ENCODE peak calls at places on chromosomes 12 and 14, in seven cellular contexts. Y, G, R, S, N, P and J are unnamed samples.

GRCh38 chr14:74480051-74480450 is 13.1 kb downstream of the NPC2 start:
- DNase-seq in S (no peak), R (no peak), Y (no peak), P (no peak), G (no peak), N (peak), J (no peak)

GRCh38 chr12:113907446-113908180 is 58.5 kb downstream of the RBM19 start:
- DNase-seq in S (no peak), N (no peak), Y (no peak), R (no peak), G (no peak), P (no peak), J (no peak)

GRCh38 chr12:9361879-9362326 is 153.7 kb upstream of the PZP start:
- DNase-seq in R (no peak), S (no peak), Y (no peak), P (no peak), G (peak), N (no peak), J (peak)

GRCh38 chr12:98955284-98955683 is 310.2 kb downstream of the APAF1 start:
- DNase-seq in R (peak), Y (peak), N (peak), P (no peak), G (peak), S (peak), J (peak)

GRCh38 chr14:31489680-31490079 is 1.8 kb upstream of the GPR33 start:
- DNase-seq in G (no peak), Y (no peak), S (no peak), R (no peak), P (no peak), N (no peak), J (peak)

GRCh38 chr12:113825705-113826104 is 140.4 kb downstream of the RBM19 start:
- DNase-seq in R (no peak), N (no peak), P (no peak), Y (no peak), S (no peak), G (no peak), J (no peak)

GRCh38 chr12:89521348-89522238 is 3.0 kb downstream of the GALNT4 start:
- DNase-seq in G (no peak), R (no peak), Y (no peak), P (no peak), N (peak), S (no peak), J (no peak)

GRCh38 chr12:14999421-15000047 is 26.7 kb downstream of the PDE6H start:
- DNase-seq in S (peak), P (peak), Y (no peak), N (no peak), G (no peak), R (peak), J (no peak)

GRCh38 chr14:69013943-69014782 is 35.1 kb upstream of the ACTN1 start:
- DNase-seq in G (no peak), P (peak), R (peak), S (peak), N (peak), Y (peak), J (no peak)

GRCh38 chr12:10179871-10180270 is 1.0 kb downstream of the TMEM52B start:
- DNase-seq in N (peak), Y (no peak), G (no peak), S (no peak), R (no peak), P (no peak), J (no peak)

GRCh38 chr12:99804715-99805114 is 157.2 kb downstream of the GARIN6 start:
- DNase-seq in P (no peak), Y (no peak), R (peak), G (no peak), S (no peak), N (no peak), J (no peak)

GRCh38 chr12:3005736-3006135 is 46.5 kb downstream of the TEAD4 start:
- DNase-seq in N (peak), R (no peak), S (no peak), G (no peak), Y (no peak), P (no peak), J (no peak)

GRCh38 chr12:39405580-39405979 is 37.3 kb downstream of the KIF21A start:
- DNase-seq in G (no peak), Y (no peak), P (no peak), S (no peak), R (no peak), N (no peak), J (no peak)

GRCh38 chr14:54374117-54374884 is 22.5 kb upstream of the CDKN3 start:
- DNase-seq in R (peak), G (no peak), N (peak), S (peak), Y (no peak), P (no peak), J (no peak)

GRCh38 chr14:106417224-106418049 is 891.1 kb downstream of the TMEM121 start:
- DNase-seq in R (peak), G (peak), S (no peak), Y (peak), P (no peak), N (no peak), J (peak)

GRCh38 chr12:116855744-116856470 is 25.3 kb downstream of the HRK start:
- DNase-seq in S (no peak), P (no peak), G (no peak), N (no peak), Y (no peak), R (no peak), J (no peak)

GRCh38 chr12:89040146-89040964 is 311.9 kb downstream of the DUSP6 start:
- DNase-seq in Y (no peak), P (peak), G (peak), S (peak), R (no peak), N (peak), J (peak)

GRCh38 chr12:4216542-4216927 is 57.0 kb upstream of the CCND2 start:
- DNase-seq in Y (no peak), R (no peak), S (no peak), N (no peak), P (no peak), G (peak), J (no peak)

GRCh38 chr12:106680280-106680679 is 94.2 kb upstream of the RIC8B start:
- DNase-seq in R (no peak), S (no peak), N (no peak), Y (no peak), P (no peak), G (no peak), J (no peak)

GRCh38 chr12:122399254-122399591 is 23.2 kb downstream of the CLIP1 start:
- DNase-seq in P (no peak), R (peak), N (peak), S (no peak), G (no peak), Y (no peak), J (no peak)

GRCh38 chr12:25347716-25348261 is 97.1 kb upstream of the KRAS start:
- DNase-seq in R (no peak), Y (no peak), G (no peak), P (no peak), N (no peak), S (peak), J (no peak)

GRCh38 chr12:113136128-113136989 is 798 bp upstream of the RASAL1 start:
- DNase-seq in Y (peak), N (no peak), S (no peak), G (peak), R (no peak), P (no peak), J (no peak)

GRCh38 chr14:37230551-37231194 is 32.9 kb downstream of the MIPOL1 start:
- DNase-seq in S (peak), R (peak), P (peak), N (peak), Y (peak), G (no peak), J (peak)

GRCh38 chr12:53389702-53390101 is 9.7 kb downstream of the SP1 start:
- DNase-seq in R (no peak), N (no peak), P (no peak), S (peak), G (no peak), Y (no peak), J (no peak)

GRCh38 chr14:105527381-105528196 is 1.2 kb downstream of the TMEM121 start:
- DNase-seq in Y (no peak), N (no peak), S (no peak), G (no peak), R (no peak), P (no peak), J (no peak)

GRCh38 chr14:51117579-51117978 is 22.7 kb upstream of the TRIM9 start:
- DNase-seq in S (no peak), N (no peak), R (no peak), Y (no peak), G (peak), P (no peak), J (no peak)

GRCh38 chr12:94721173-94721572 is 70.8 kb upstream of the TMCC3 start:
- DNase-seq in N (no peak), Y (no peak), P (no peak), R (no peak), S (no peak), G (no peak), J (peak)

GRCh38 chr12:94730846-94731245 is 80.5 kb upstream of the TMCC3 start:
- DNase-seq in S (no peak), P (no peak), G (no peak), N (no peak), R (no peak), Y (no peak), J (no peak)

GRCh38 chr12:94722664-94723063 is 72.3 kb upstream of the TMCC3 start:
- DNase-seq in Y (no peak), P (no peak), G (no peak), S (no peak), N (no peak), R (peak), J (no peak)

DNA sequence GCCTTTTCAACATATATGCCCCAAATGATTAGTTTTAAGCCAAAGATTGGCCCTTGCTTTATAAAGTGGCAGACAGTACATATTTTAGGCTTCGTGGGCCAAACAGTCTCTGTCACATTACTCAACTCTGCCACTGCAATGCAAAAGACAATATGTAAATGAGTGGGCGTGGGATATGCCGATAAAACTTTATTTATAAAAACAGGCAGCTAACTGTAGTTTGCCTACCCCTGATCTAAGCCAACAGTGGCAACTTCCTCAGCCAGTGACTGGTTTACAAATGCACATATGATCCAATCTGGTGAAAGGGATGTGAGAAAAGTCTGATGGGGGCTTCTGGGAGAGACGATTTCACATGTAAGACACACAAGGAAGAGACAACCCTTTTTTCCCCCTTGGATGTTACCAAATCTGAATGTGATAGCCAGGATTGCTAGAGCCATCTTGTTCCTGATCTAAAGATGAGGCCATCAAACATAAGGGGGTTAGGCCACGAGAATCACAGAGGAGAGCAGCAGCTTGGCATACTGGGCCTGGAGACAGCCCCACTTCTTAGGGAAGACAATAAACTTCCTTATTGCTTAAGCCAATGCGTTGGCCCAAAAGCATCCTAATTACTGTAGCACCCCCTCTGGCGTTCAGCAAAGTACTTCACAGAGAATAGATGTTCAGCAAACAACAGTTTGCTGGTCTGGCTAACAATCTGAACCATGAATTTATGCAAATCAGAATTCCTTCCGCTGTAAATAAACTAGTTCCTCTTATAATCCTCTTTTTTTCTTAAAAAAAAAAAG is 75.2 kb upstream of the TMCC3 start:
- DNase-seq in Y (peak), N (peak), R (peak), S (peak), G (no peak), P (no peak), J (no peak)
- TF ChIP-seq CTCF in Y (no peak), N (peak), R (peak), S (peak), G (no peak), P (peak), J (peak)

GRCh38 chr12:1608783-1609119 is 14.4 kb upstream of the FBXL14 start:
- DNase-seq in N (no peak), P (no peak), G (no peak), S (peak), Y (no peak), R (no peak), J (no peak)
- TF ChIP-seq CTCF in N (no peak), P (no peak), G (no peak), S (no peak), Y (no peak), R (no peak), J (no peak)

DNA sequence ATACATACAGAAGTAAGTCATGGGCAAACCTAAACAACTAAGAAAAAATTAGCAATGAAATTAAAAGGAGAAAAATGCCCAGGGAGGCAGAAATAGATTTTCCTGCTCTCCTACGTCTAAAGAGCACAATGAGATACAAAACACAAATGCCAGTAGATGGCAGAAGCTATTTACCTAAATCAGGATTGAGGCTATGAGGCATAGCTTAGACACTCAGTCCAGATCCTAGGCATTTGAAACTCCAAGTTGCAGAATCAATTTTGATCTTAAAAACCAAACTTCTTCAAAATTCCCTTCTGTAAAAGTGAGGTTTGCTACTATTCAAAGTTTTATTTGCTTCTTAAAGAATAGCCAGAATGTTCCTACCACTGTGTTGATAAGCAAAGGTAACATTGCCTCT is 368.6 kb downstream of the DAD1 start:
- DNase-seq in R (no peak), N (peak), Y (no peak), S (peak), G (no peak), P (no peak), J (no peak)
- TF ChIP-seq CTCF in R (peak), N (peak), Y (no peak), S (no peak), G (no peak), P (peak), J (no peak)

DNA sequence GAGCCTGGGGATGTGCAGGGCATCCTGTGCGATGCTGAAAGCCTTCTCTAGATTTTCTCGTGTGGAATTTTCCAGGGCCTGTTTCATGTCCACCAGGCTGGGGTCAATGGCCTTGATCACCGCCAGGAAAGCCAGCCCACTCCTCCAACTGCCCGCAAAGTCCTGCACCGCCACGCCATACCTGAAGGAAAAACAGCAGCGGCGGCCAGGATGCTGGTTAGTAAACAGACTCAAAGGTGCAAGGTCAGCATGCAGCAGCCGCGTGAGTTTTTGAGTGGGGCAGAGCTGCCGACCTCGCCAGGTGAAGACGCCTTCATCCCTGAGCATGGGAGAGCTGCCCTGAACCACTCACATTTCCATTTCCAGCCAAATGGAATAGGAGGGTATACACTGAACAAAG is 53.4 kb upstream of the DICER1 start:
- DNase-seq in G (no peak), N (no peak), P (no peak), S (no peak), Y (no peak), R (no peak), J (no peak)
- TF ChIP-seq CTCF in G (no peak), N (no peak), P (no peak), S (no peak), Y (no peak), R (no peak), J (no peak)